ENCODE peak calls at places on chromosomes 1 and 21, in nine cellular contexts. One of them, this sample, is unnamed.

GRCh38 chr1:50976890-50977574 is 7.0 kb downstream of the CDKN2C start:
- DNase-seq in ovary: peak; percentile 22
- DNase-seq in K562: peak; percentile 49
- DNase-seq in tibial artery: peak; percentile 35
- DNase-seq in uterus: peak; percentile 20
- DNase-seq in Karpas-422: peak; percentile 72
- DNase-seq in CD8-positive, alpha-beta T cell: no peak
- DNase-seq in tibial nerve: peak; percentile 12
- DNase-seq in GM23338: peak; percentile 50
- DNase-seq in this sample: no peak

GRCh38 chr1:47187226-47187925 is 2.5 kb downstream of the PDZK1IP1 start:
- DNase-seq in ovary: no peak
- DNase-seq in K562: no peak
- DNase-seq in tibial artery: no peak
- DNase-seq in uterus: no peak
- DNase-seq in Karpas-422: no peak
- DNase-seq in CD8-positive, alpha-beta T cell: no peak
- DNase-seq in tibial nerve: peak; percentile 3
- DNase-seq in GM23338: no peak
- DNase-seq in this sample: no peak

GRCh38 chr1:88655685-88656299 is 28.3 kb upstream of the PKN2 start:
- DNase-seq in ovary: no peak
- DNase-seq in K562: peak; percentile 17
- DNase-seq in tibial artery: no peak
- DNase-seq in uterus: no peak
- DNase-seq in Karpas-422: peak; percentile 81
- DNase-seq in CD8-positive, alpha-beta T cell: no peak
- DNase-seq in tibial nerve: no peak
- DNase-seq in GM23338: peak; percentile 53
- DNase-seq in this sample: no peak

GRCh38 chr1:3783651-3784474 is 11.3 kb downstream of the SMIM1 start:
- DNase-seq in ovary: no peak
- DNase-seq in K562: no peak
- DNase-seq in tibial artery: no peak
- DNase-seq in uterus: no peak
- DNase-seq in Karpas-422: no peak
- DNase-seq in CD8-positive, alpha-beta T cell: no peak
- DNase-seq in tibial nerve: no peak
- DNase-seq in GM23338: no peak
- DNase-seq in this sample: no peak

GRCh38 chr1:195481293-195481692 is 1126.9 kb downstream of the KCNT2 start:
- DNase-seq in ovary: peak; percentile 15
- DNase-seq in K562: no peak
- DNase-seq in tibial artery: no peak
- DNase-seq in uterus: no peak
- DNase-seq in Karpas-422: no peak
- DNase-seq in CD8-positive, alpha-beta T cell: no peak
- DNase-seq in tibial nerve: no peak
- DNase-seq in GM23338: peak; percentile 57
- DNase-seq in this sample: no peak

GRCh38 chr21:41956926-41957729 is 3.3 kb upstream of the C2CD2 start:
- DNase-seq in ovary: peak; percentile 70
- DNase-seq in K562: peak; percentile 68
- DNase-seq in tibial artery: no peak
- DNase-seq in uterus: no peak
- DNase-seq in Karpas-422: no peak
- DNase-seq in CD8-positive, alpha-beta T cell: no peak
- DNase-seq in tibial nerve: no peak
- DNase-seq in GM23338: no peak
- DNase-seq in this sample: no peak

GRCh38 chr1:33698316-33699035 is 165.4 kb upstream of the HMGB4 start:
- DNase-seq in ovary: no peak
- DNase-seq in K562: no peak
- DNase-seq in tibial artery: no peak
- DNase-seq in uterus: no peak
- DNase-seq in Karpas-422: peak; percentile 96
- DNase-seq in CD8-positive, alpha-beta T cell: no peak
- DNase-seq in tibial nerve: no peak
- DNase-seq in GM23338: no peak
- DNase-seq in this sample: no peak

GRCh38 chr1:110148961-110149360 is 1.3 kb upstream of the SLC6A17 start:
- DNase-seq in ovary: no peak
- DNase-seq in K562: no peak
- DNase-seq in tibial artery: no peak
- DNase-seq in uterus: no peak
- DNase-seq in Karpas-422: peak; percentile 54
- DNase-seq in CD8-positive, alpha-beta T cell: no peak
- DNase-seq in tibial nerve: no peak
- DNase-seq in GM23338: peak; percentile 56
- DNase-seq in this sample: no peak

GRCh38 chr21:15063821-15064575 is 802 bp downstream of the NRIP1 start:
- DNase-seq in ovary: no peak
- DNase-seq in K562: peak; percentile 49
- DNase-seq in tibial artery: peak; percentile 57
- DNase-seq in uterus: peak; percentile 43
- DNase-seq in Karpas-422: no peak
- DNase-seq in CD8-positive, alpha-beta T cell: no peak
- DNase-seq in tibial nerve: peak; percentile 18
- DNase-seq in GM23338: peak; percentile 66
- DNase-seq in this sample: peak; percentile 68

GRCh38 chr1:9675393-9675792 is 23.9 kb downstream of the PIK3CD start:
- DNase-seq in ovary: no peak
- DNase-seq in K562: no peak
- DNase-seq in tibial artery: no peak
- DNase-seq in uterus: no peak
- DNase-seq in Karpas-422: no peak
- DNase-seq in CD8-positive, alpha-beta T cell: no peak
- DNase-seq in tibial nerve: no peak
- DNase-seq in GM23338: peak; percentile 25
- DNase-seq in this sample: no peak

GRCh38 chr1:182197555-182197954 is 136.0 kb upstream of the ZNF648 start:
- DNase-seq in ovary: peak; percentile 55
- DNase-seq in K562: no peak
- DNase-seq in tibial artery: peak; percentile 80
- DNase-seq in uterus: peak; percentile 40
- DNase-seq in Karpas-422: no peak
- DNase-seq in CD8-positive, alpha-beta T cell: no peak
- DNase-seq in tibial nerve: peak; percentile 82
- DNase-seq in GM23338: no peak
- DNase-seq in this sample: no peak

GRCh38 chr1:168920456-168921094 is 185.9 kb upstream of the ATP1B1 start:
- DNase-seq in ovary: no peak
- DNase-seq in K562: no peak
- DNase-seq in tibial artery: peak; percentile 44
- DNase-seq in uterus: peak; percentile 26
- DNase-seq in Karpas-422: no peak
- DNase-seq in CD8-positive, alpha-beta T cell: no peak
- DNase-seq in tibial nerve: peak; percentile 9
- DNase-seq in GM23338: no peak
- DNase-seq in this sample: no peak

GRCh38 chr1:220300442-220301121 is 28.3 kb upstream of the RAB3GAP2 start:
- DNase-seq in ovary: peak; percentile 40
- DNase-seq in K562: peak; percentile 46
- DNase-seq in tibial artery: peak; percentile 87
- DNase-seq in uterus: peak; percentile 74
- DNase-seq in Karpas-422: no peak
- DNase-seq in CD8-positive, alpha-beta T cell: no peak
- DNase-seq in tibial nerve: peak; percentile 85
- DNase-seq in GM23338: peak; percentile 64
- DNase-seq in this sample: peak; percentile 67

DNA sequence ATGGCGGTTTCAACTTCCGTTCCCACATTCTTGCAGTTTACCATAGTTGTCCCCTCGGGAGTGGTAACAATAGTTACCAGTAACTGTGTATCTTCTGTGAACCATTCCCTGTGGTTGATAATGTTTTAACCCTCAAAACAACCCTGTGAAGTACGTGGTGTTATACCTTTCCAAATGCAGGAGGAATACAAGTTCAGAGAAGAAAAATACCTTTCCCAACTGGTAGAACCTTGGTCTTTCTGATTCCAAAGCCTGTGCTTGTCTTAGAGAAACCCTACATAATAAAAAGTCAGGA is 789 bp downstream of the BTF3L4 start:
- DNase-seq in ovary: no peak
- DNase-seq in K562: no peak
- DNase-seq in tibial artery: no peak
- DNase-seq in uterus: no peak
- DNase-seq in Karpas-422: no peak
- DNase-seq in CD8-positive, alpha-beta T cell: no peak
- DNase-seq in tibial nerve: no peak
- DNase-seq in GM23338: no peak
- DNase-seq in this sample: no peak
- H3K27ac ChIP-seq in ovary: peak overlapping the region; percentile 62
- H3K27ac ChIP-seq in K562: peak overlapping the region; percentile 94
- H3K27ac ChIP-seq in tibial artery: peak overlapping the region; percentile 89
- H3K27ac ChIP-seq in uterus: peak overlapping the region; percentile 90
- H3K27ac ChIP-seq in Karpas-422: peak overlapping the region; percentile 60
- H3K27ac ChIP-seq in CD8-positive, alpha-beta T cell: peak overlapping the region; percentile 74
- H3K27ac ChIP-seq in tibial nerve: no peak overlapping the region
- H3K27ac ChIP-seq in GM23338: peak overlapping the region; percentile 95
- H3K27ac ChIP-seq in this sample: peak overlapping the region; percentile 89

DNA sequence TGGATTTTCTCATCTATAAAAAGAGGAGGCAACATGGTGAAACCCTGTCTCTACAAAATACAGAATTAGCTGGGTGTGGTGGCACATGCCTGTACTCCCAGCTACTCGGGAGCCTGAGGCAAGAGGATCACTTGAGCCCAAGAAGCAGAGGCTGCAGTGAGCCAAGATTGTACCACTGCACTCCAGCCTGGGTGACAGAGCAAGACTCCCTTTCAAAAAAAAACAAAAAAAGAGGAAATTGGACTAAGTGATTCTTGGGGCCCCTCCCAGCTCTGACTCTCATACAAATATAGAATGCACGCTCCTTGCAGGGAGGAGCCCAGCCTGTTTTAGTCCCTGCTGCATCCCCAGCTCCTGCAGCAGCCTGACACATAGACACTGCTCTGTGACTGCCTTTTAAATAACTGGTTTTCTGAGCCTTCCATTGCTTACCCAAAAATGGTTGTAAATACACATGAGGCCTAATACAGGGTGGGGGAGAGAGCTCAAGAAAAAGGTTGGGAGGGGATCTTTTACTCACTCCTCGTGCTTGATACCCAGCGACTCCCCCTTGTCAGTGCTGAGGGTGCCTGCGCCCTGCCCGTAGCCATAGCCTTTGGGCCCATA is 17.2 kb downstream of the CSRP1 start:
- DNase-seq in ovary: no peak
- DNase-seq in K562: no peak
- DNase-seq in tibial artery: no peak
- DNase-seq in uterus: no peak
- DNase-seq in Karpas-422: peak; percentile 51
- DNase-seq in CD8-positive, alpha-beta T cell: no peak
- DNase-seq in tibial nerve: no peak
- DNase-seq in GM23338: no peak
- DNase-seq in this sample: no peak
- H3K36me3 ChIP-seq in ovary: no peaks in the 10 kb centered on the region
- H3K36me3 ChIP-seq in K562: no peaks in the 10 kb centered on the region
- H3K36me3 ChIP-seq in tibial artery: peaks cover 77% of the 10 kb centered on the region
- H3K36me3 ChIP-seq in uterus: no peaks in the 10 kb centered on the region
- H3K36me3 ChIP-seq in Karpas-422: peaks cover 10% of the 10 kb centered on the region
- H3K36me3 ChIP-seq in CD8-positive, alpha-beta T cell: no peaks in the 10 kb centered on the region
- H3K36me3 ChIP-seq in tibial nerve: peaks cover 5% of the 10 kb centered on the region
- H3K36me3 ChIP-seq in GM23338: no peaks in the 10 kb centered on the region
- H3K36me3 ChIP-seq in this sample: peaks cover 42% of the 10 kb centered on the region

GRCh38 chr1:106676021-106676420 is 380.5 kb upstream of the PRMT6 start:
- DNase-seq in ovary: no peak
- DNase-seq in K562: no peak
- DNase-seq in tibial artery: no peak
- DNase-seq in uterus: no peak
- DNase-seq in Karpas-422: no peak
- DNase-seq in CD8-positive, alpha-beta T cell: no peak
- DNase-seq in tibial nerve: no peak
- DNase-seq in GM23338: no peak
- DNase-seq in this sample: no peak
- H3K27ac ChIP-seq in ovary: no peak overlapping the region
- H3K27ac ChIP-seq in K562: no peak overlapping the region
- H3K27ac ChIP-seq in tibial artery: no peak overlapping the region
- H3K27ac ChIP-seq in uterus: no peak overlapping the region
- H3K27ac ChIP-seq in Karpas-422: no peak overlapping the region
- H3K27ac ChIP-seq in CD8-positive, alpha-beta T cell: no peak overlapping the region
- H3K27ac ChIP-seq in tibial nerve: no peak overlapping the region
- H3K27ac ChIP-seq in GM23338: no peak overlapping the region
- H3K27ac ChIP-seq in this sample: no peak overlapping the region

DNA sequence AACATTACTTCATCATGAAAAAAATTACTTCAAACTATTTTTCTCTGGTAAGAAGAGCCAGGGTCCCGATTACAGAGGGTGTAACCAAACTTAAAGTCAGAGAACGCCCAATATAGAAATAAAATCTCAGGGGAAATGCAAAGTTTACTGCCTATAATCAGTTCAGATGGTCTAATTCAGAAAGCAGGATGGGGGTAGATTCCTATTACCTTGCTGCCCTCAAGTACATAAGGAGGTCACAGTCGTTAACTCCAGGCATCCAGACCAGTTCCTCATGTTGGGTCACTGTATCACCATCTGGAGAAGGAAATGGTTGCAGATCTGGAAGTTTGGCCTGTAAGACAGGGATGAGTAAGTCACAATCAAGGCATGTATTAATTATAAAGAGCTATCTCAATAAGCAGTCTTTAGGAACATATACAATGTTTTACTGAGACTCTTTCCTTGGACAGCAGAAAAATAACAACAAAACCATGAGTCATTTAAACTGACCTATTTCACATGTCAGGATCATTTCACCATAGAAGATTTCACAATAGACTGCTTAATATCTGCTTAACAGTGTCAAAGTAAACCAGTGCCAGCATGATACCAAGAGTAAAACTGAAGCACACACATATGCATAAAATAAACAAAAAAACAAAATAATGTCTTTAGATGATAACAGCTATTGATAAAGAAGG is 179.4 kb downstream of the SLC45A1 start:
- DNase-seq in ovary: no peak
- DNase-seq in K562: no peak
- DNase-seq in tibial artery: no peak
- DNase-seq in uterus: no peak
- DNase-seq in Karpas-422: peak; percentile 92
- DNase-seq in CD8-positive, alpha-beta T cell: no peak
- DNase-seq in tibial nerve: no peak
- DNase-seq in GM23338: no peak
- DNase-seq in this sample: no peak
- H3K36me3 ChIP-seq in ovary: no peaks in the 10 kb centered on the region
- H3K36me3 ChIP-seq in K562: peaks cover 50% of the 10 kb centered on the region
- H3K36me3 ChIP-seq in tibial artery: peaks cover 9% of the 10 kb centered on the region
- H3K36me3 ChIP-seq in uterus: no peaks in the 10 kb centered on the region
- H3K36me3 ChIP-seq in Karpas-422: no peaks in the 10 kb centered on the region
- H3K36me3 ChIP-seq in CD8-positive, alpha-beta T cell: peaks cover 8% of the 10 kb centered on the region
- H3K36me3 ChIP-seq in tibial nerve: no peaks in the 10 kb centered on the region
- H3K36me3 ChIP-seq in GM23338: peaks cover 25% of the 10 kb centered on the region
- H3K36me3 ChIP-seq in this sample: peaks cover 34% of the 10 kb centered on the region

GRCh38 chr1:219114014-219114413 is 59.7 kb upstream of the LYPLAL1 start:
- DNase-seq in ovary: no peak
- DNase-seq in K562: no peak
- DNase-seq in tibial artery: no peak
- DNase-seq in uterus: no peak
- DNase-seq in Karpas-422: no peak
- DNase-seq in CD8-positive, alpha-beta T cell: no peak
- DNase-seq in tibial nerve: no peak
- DNase-seq in GM23338: no peak
- DNase-seq in this sample: no peak
- H3K27ac ChIP-seq in ovary: no peak overlapping the region
- H3K27ac ChIP-seq in K562: no peak overlapping the region
- H3K27ac ChIP-seq in tibial artery: no peak overlapping the region
- H3K27ac ChIP-seq in uterus: no peak overlapping the region
- H3K27ac ChIP-seq in Karpas-422: no peak overlapping the region
- H3K27ac ChIP-seq in CD8-positive, alpha-beta T cell: no peak overlapping the region
- H3K27ac ChIP-seq in tibial nerve: no peak overlapping the region
- H3K27ac ChIP-seq in GM23338: no peak overlapping the region
- H3K27ac ChIP-seq in this sample: no peak overlapping the region

GRCh38 chr1:27412502-27412901 is 20.1 kb downstream of the GPR3 start:
- DNase-seq in ovary: no peak
- DNase-seq in K562: no peak
- DNase-seq in tibial artery: no peak
- DNase-seq in uterus: no peak
- DNase-seq in Karpas-422: no peak
- DNase-seq in CD8-positive, alpha-beta T cell: no peak
- DNase-seq in tibial nerve: no peak
- DNase-seq in GM23338: no peak
- DNase-seq in this sample: no peak
- H3K36me3 ChIP-seq in ovary: no peaks in the 10 kb centered on the region
- H3K36me3 ChIP-seq in K562: peaks cover 94% of the 10 kb centered on the region
- H3K36me3 ChIP-seq in tibial artery: peaks cover 96% of the 10 kb centered on the region
- H3K36me3 ChIP-seq in uterus: no peaks in the 10 kb centered on the region
- H3K36me3 ChIP-seq in Karpas-422: peaks cover 21% of the 10 kb centered on the region
- H3K36me3 ChIP-seq in CD8-positive, alpha-beta T cell: peaks cover 86% of the 10 kb centered on the region
- H3K36me3 ChIP-seq in tibial nerve: peaks cover 5% of the 10 kb centered on the region
- H3K36me3 ChIP-seq in GM23338: peaks cover 30% of the 10 kb centered on the region
- H3K36me3 ChIP-seq in this sample: peaks cover 92% of the 10 kb centered on the region

This sample was measured in left ventricle myocardium inferior.